ENCODE peak calls at places on chromosomes 3 and 15, in seven cellular contexts. D is activated naive CD4-positive, alpha-beta T cell treated with anti-CD3 and anti-CD28 coated beads, Interleukin-2, amount 10 ng/mL, durations not matched to agents 7 days and 5 days; P is right atrium auricular region; I is stimulated activated CD4-positive, alpha-beta T cell treated with anti-CD3 and anti-CD28 coated beads, Interleukin-2, amount 100 ng/mL, for 48 hours; Y is GM12865; H is T-helper 17 cell; Q is left cardiac atrium. O is an unnamed sample.

GRCh38 chr3:66181764-66182163 is 39.0 kb upstream of the SLC25A26 start:
- DNase-seq in D (no peak), P (no peak), I (no peak), Y (no peak), H (no peak), Q (peak), O (no peak)

GRCh38 chr3:124221286-124221821 is 229.4 kb upstream of the ROPN1 start:
- DNase-seq in D (no peak), P (no peak), I (no peak), Y (no peak), H (no peak), Q (no peak), O (no peak)

GRCh38 chr3:55858727-55859126 is 371.6 kb upstream of the WNT5A start:
- DNase-seq in D (no peak), P (no peak), I (no peak), Y (no peak), H (no peak), Q (no peak), O (no peak)

GRCh38 chr3:32719335-32719734 is 34.3 kb downstream of the CNOT10 start:
- DNase-seq in D (no peak), P (no peak), I (no peak), Y (no peak), H (no peak), Q (no peak), O (no peak)

GRCh38 chr15:64877435-64877834 is 34.3 kb upstream of the ANKDD1A start:
- DNase-seq in D (peak), P (peak), I (no peak), Y (no peak), H (no peak), Q (peak), O (no peak)

GRCh38 chr15:58139631-58140522 is 1.7 kb downstream of the AQP9 start:
- DNase-seq in D (no peak), P (no peak), I (no peak), Y (no peak), H (no peak), Q (no peak), O (peak)

GRCh38 chr3:171142985-171143384 is 116.5 kb upstream of the SLC2A2 start:
- DNase-seq in D (no peak), P (no peak), I (no peak), Y (no peak), H (no peak), Q (no peak), O (no peak)

GRCh38 chr3:101809178-101810022 is 30.4 kb downstream of the NXPE3 start:
- DNase-seq in D (peak), P (no peak), I (no peak), Y (peak), H (no peak), Q (no peak), O (no peak)

GRCh38 chr15:42048821-42049200 is 28.0 kb upstream of the PLA2G4E start:
- DNase-seq in D (no peak), P (no peak), I (no peak), Y (no peak), H (no peak), Q (no peak), O (no peak)

GRCh38 chr3:73511555-73511954 is 113.2 kb downstream of the PDZRN3 start:
- DNase-seq in D (no peak), P (no peak), I (no peak), Y (no peak), H (no peak), Q (no peak), O (no peak)

GRCh38 chr3:160480931-160481330 is 31.3 kb upstream of the TRIM59 start:
- DNase-seq in D (no peak), P (no peak), I (no peak), Y (no peak), H (no peak), Q (no peak), O (no peak)

GRCh38 chr3:172687501-172687900 is 23.4 kb downstream of the NCEH1 start:
- DNase-seq in D (no peak), P (no peak), I (no peak), Y (no peak), H (no peak), Q (no peak), O (no peak)

GRCh38 chr3:139897759-139898158 is 37.2 kb upstream of the CLSTN2 start:
- DNase-seq in D (no peak), P (no peak), I (no peak), Y (no peak), H (no peak), Q (no peak), O (no peak)

GRCh38 chr15:43465105-43465504 is 27.9 kb downstream of the TP53BP1 start:
- DNase-seq in D (no peak), P (no peak), I (no peak), Y (no peak), H (no peak), Q (no peak), O (peak)

GRCh38 chr15:71471347-71471746 is 339.0 kb upstream of the NR2E3 start:
- DNase-seq in D (no peak), P (no peak), I (no peak), Y (peak), H (no peak), Q (no peak), O (no peak)

GRCh38 chr3:129116482-129116946 is 5.1 kb downstream of the RAB43 start:
- DNase-seq in D (peak), P (no peak), I (no peak), Y (no peak), H (no peak), Q (peak), O (no peak)

GRCh38 chr3:125967156-125967555 is 1.8 kb upstream of the ROPN1B start:
- DNase-seq in D (no peak), P (no peak), I (no peak), Y (no peak), H (no peak), Q (no peak), O (no peak)

GRCh38 chr15:98548172-98548971 is 100.0 kb upstream of the IGF1R start:
- DNase-seq in D (peak), P (peak), I (peak), Y (no peak), H (no peak), Q (peak), O (no peak)

GRCh38 chr3:8560608-8561007 is 59.0 kb downstream of the LMCD1 start:
- DNase-seq in D (no peak), P (peak), I (no peak), Y (no peak), H (no peak), Q (peak), O (no peak)

GRCh38 chr15:57172925-57173324 is 203.4 kb upstream of the CGNL1 start:
- DNase-seq in D (no peak), P (no peak), I (no peak), Y (no peak), H (no peak), Q (no peak), O (no peak)

GRCh38 chr15:45777781-45778180 is 143.0 kb downstream of the SQOR start:
- DNase-seq in D (no peak), P (no peak), I (no peak), Y (no peak), H (no peak), Q (no peak), O (no peak)

GRCh38 chr3:38346584-38347410 is at the start of gene XYLB:
- DNase-seq in D (peak), P (peak), I (peak), Y (peak), H (peak), Q (peak), O (no peak)

GRCh38 chr15:88629071-88629470 is 7.9 kb downstream of the AEN start:
- DNase-seq in D (peak), P (no peak), I (no peak), Y (no peak), H (no peak), Q (no peak), O (no peak)

GRCh38 chr3:155917781-155918180 is 47.3 kb downstream of the GMPS start:
- DNase-seq in D (no peak), P (no peak), I (no peak), Y (no peak), H (no peak), Q (no peak), O (no peak)

GRCh38 chr3:74614133-74614967 is at the start of gene CNTN3:
- DNase-seq in D (no peak), P (no peak), I (no peak), Y (no peak), H (no peak), Q (peak), O (no peak)

GRCh38 chr15:68261241-68261640 is 16.3 kb upstream of the FEM1B start:
- DNase-seq in D (no peak), P (no peak), I (no peak), Y (no peak), H (no peak), Q (no peak), O (no peak)

O was measured in GM04503.